ENCODE peak calls at places on chromosomes 6 and 20, in eight cellular contexts. T is prostate gland, N is body of pancreas, H is lower lobe of right lung, X is breast epithelium, V is transverse colon, Y is foreskin fibroblast, M is A549. Q is an unnamed sample.

GRCh38 chr6:160226118-160226541 is 32.5 kb downstream of the SLC22A2 start:
- DNase-seq in T (no peak), N (no peak), H (no peak), X (no peak), V (no peak), Y (no peak), M (no peak), Q (peak; percentile 22)

GRCh38 chr6:162706236-162706635 is 21.3 kb downstream of the PRKN start:
- DNase-seq in T (peak; percentile 27), N (peak; percentile 70), H (peak; percentile 47), X (peak; percentile 52), V (peak; percentile 27), Y (no peak), M (no peak), Q (peak; percentile 5)

GRCh38 chr6:111530777-111531176 is 47.8 kb upstream of the REV3L start:
- DNase-seq in T (no peak), N (no peak), H (no peak), X (no peak), V (no peak), Y (no peak), M (no peak), Q (no peak)

GRCh38 chr6:160933256-160933655 is 58.3 kb upstream of the MAP3K4 start:
- DNase-seq in T (no peak), N (no peak), H (no peak), X (no peak), V (no peak), Y (no peak), M (no peak), Q (no peak)

GRCh38 chr6:12474167-12475140 is 184.3 kb downstream of the EDN1 start:
- DNase-seq in T (peak; percentile 12), N (peak; percentile 19), H (no peak), X (no peak), V (no peak), Y (no peak), M (no peak), Q (no peak)

GRCh38 chr20:20440473-20440872 is 72.6 kb downstream of the INSM1 start:
- DNase-seq in T (no peak), N (no peak), H (no peak), X (no peak), V (no peak), Y (no peak), M (no peak), Q (no peak)

GRCh38 chr6:124795879-124796838 is 166.1 kb upstream of the RNF217 start:
- DNase-seq in T (peak; percentile 11), N (no peak), H (no peak), X (no peak), V (no peak), Y (no peak), M (no peak), Q (peak; percentile 44)

GRCh38 chr6:22435151-22435550 is 134.2 kb upstream of the HDGFL1 start:
- DNase-seq in T (no peak), N (no peak), H (no peak), X (no peak), V (no peak), Y (no peak), M (no peak), Q (no peak)

GRCh38 chr6:15096894-15097837 is 148.7 kb upstream of the JARID2 start:
- DNase-seq in T (no peak), N (no peak), H (no peak), X (no peak), V (no peak), Y (no peak), M (no peak), Q (no peak)

GRCh38 chr20:35768731-35769664 is 2.8 kb upstream of the PHF20 start:
- DNase-seq in T (peak; percentile 71), N (peak; percentile 94), H (peak; percentile 95), X (peak; percentile 96), V (peak; percentile 87), Y (peak; percentile 98), M (peak; percentile 89), Q (peak; percentile 99)

GRCh38 chr20:25987073-25987927 is 290.6 kb upstream of the ZNF337 start:
- DNase-seq in T (no peak), N (peak; percentile 48), H (peak; percentile 53), X (no peak), V (peak; percentile 27), Y (no peak), M (peak; percentile 31), Q (peak; percentile 56)

GRCh38 chr20:36377348-36378326 is 71.5 kb downstream of the DLGAP4 start:
- DNase-seq in T (no peak), N (no peak), H (no peak), X (no peak), V (no peak), Y (no peak), M (no peak), Q (no peak)

GRCh38 chr20:23358563-23358906 is 3.4 kb upstream of the GZF1 start:
- DNase-seq in T (no peak), N (no peak), H (no peak), X (no peak), V (no peak), Y (no peak), M (no peak), Q (no peak)

GRCh38 chr20:23361108-23361650 is 803 bp upstream of the GZF1 start:
- DNase-seq in T (no peak), N (peak; percentile 76), H (no peak), X (no peak), V (no peak), Y (no peak), M (peak; percentile 30), Q (peak; percentile 42)

GRCh38 chr20:23357767-23358562 is 4.0 kb upstream of the GZF1 start:
- DNase-seq in T (peak; percentile 100), N (peak; percentile 100), H (peak; percentile 100), X (peak; percentile 100), V (peak; percentile 100), Y (peak; percentile 100), M (peak; percentile 88), Q (peak; percentile 100)

GRCh38 chr20:23361651-23362391 is at the start of gene GZF1:
- DNase-seq in T (peak; percentile 98), N (peak; percentile 99), H (peak; percentile 99), X (peak; percentile 98), V (peak; percentile 99), Y (peak; percentile 99), M (peak; percentile 87), Q (peak; percentile 99)

DNA sequence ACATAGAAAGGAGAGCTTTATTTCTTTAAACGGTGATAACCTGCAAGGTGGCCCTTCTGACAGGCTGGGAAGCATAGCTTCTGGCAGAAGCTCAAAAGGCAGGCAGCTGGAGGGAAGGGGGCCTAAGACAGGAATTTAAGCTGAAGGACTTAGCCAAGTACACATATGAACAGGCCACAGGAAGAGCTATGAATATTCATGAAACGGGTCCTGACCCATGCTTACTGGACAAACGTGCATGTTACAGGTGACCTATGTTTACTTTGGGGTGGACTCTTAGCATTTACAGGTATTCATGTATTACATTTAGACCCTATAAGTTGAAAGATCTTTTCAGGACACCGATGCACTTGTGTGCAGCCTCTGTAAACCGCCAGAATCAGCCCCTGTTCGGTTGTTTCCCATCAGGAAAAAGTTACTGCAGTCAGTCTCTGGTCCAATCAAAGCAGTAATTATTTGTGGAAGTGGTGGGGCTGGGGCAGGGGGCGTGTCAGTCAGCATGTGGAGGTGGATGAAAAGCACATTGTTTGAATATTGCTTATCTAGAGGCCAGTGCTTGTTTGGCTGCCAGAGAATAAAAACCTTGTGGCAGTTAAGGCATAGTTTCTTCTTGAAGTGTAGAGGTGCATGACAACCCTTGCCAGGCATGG is 2.9 kb upstream of the GZF1 start:
- DNase-seq in T (no peak), N (peak; percentile 55), H (no peak), X (no peak), V (peak; percentile 42), Y (no peak), M (no peak), Q (no peak)
- TF ChIP-seq CTCF in T (no peak), N (no peak), H (no peak), X (no peak), V (no peak), Y (no peak), M (no peak), Q (no peak)

GRCh38 chr6:18598865-18599264 is 211.7 kb downstream of the RNF144B start:
- DNase-seq in T (no peak), N (no peak), H (no peak), X (no peak), V (no peak), Y (no peak), M (no peak), Q (no peak)

GRCh38 chr6:18596529-18596835 is 209.3 kb downstream of the RNF144B start:
- DNase-seq in T (no peak), N (no peak), H (no peak), X (no peak), V (no peak), Y (no peak), M (no peak), Q (no peak)

GRCh38 chr6:18600236-18600635 is 213.1 kb downstream of the RNF144B start:
- DNase-seq in T (no peak), N (no peak), H (no peak), X (no peak), V (no peak), Y (no peak), M (no peak), Q (no peak)

GRCh38 chr6:18601515-18602035 is 214.4 kb downstream of the RNF144B start:
- DNase-seq in T (no peak), N (no peak), H (no peak), X (no peak), V (no peak), Y (no peak), M (no peak), Q (no peak)

DNA sequence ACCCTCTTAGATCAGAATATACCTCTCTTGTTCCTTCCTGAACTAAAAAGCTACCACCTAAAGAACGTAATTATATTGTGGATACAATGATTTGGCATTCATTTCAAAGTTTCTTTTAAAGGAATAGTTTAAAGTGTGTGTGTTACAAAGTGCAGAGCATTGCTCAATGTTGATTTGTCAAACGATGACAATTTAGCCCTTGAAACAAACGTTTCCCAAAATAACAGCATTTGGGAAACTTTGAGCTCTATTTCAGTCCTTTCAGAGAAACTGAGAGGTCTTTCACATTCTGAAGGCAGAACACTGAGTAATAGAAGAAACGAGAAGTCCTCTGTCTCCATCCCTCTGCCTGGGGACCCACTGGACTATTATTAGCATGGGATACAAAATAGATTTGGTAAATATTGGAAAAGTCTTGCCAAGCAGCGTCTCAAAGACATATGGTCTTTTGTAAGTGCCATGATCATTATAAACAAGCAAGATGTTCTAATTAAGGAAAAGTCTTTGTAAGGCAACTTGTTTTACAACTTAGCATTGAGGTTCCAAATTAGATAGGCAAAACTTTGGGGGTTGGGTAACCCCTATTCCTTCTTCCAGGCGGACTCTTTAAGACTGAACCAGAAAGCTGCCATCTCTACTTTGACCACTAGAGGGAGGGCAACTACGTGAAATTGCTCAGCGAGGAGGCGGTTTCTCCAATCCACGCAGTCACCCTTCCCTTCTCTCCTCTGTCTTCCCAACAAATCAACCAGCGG is 208.8 kb downstream of the RNF144B start:
- DNase-seq in T (peak; percentile 55), N (peak; percentile 68), H (no peak), X (no peak), V (peak; percentile 48), Y (peak; percentile 60), M (peak; percentile 18), Q (peak; percentile 79)
- H3K4me3 ChIP-seq in T (no peak overlapping the region), N (no peak overlapping the region), H (no peak overlapping the region), X (no peak overlapping the region), V (no peak overlapping the region), Y (no peak overlapping the region), M (no peak overlapping the region), Q (no peak overlapping the region)

GRCh38 chr20:50270034-50270395 is 79.4 kb downstream of the CEBPB start:
- DNase-seq in T (no peak), N (no peak), H (no peak), X (no peak), V (no peak), Y (no peak), M (no peak), Q (no peak)
- TF ChIP-seq CTCF in T (no peak), N (no peak), H (no peak), X (no peak), V (no peak), Y (no peak), M (no peak), Q (no peak)

GRCh38 chr6:157019115-157019628 is 242.0 kb downstream of the ARID1B start:
- DNase-seq in T (no peak), N (no peak), H (no peak), X (no peak), V (no peak), Y (no peak), M (no peak), Q (no peak)
- H3K4me3 ChIP-seq in T (no peak overlapping the region), N (no peak overlapping the region), H (no peak overlapping the region), X (no peak overlapping the region), V (no peak overlapping the region), Y (no peak overlapping the region), M (no peak overlapping the region), Q (no peak overlapping the region)